ENCODE peak calls at places on chromosomes 6 and 20, in six cellular contexts. W is T-helper 9 cell, V is EH, Q is kidney epithelial cell, R is AML-193, P is glutamatergic neuron. S is an unnamed sample.

GRCh38 chr6:168385380-168385779 is 55.6 kb upstream of the SMOC2 start:
- DNase-seq in W (no peak), V (no peak), Q (no peak), R (no peak), P (no peak), S (no peak)

GRCh38 chr20:38726849-38727601 is 2.7 kb downstream of the SLC32A1 start:
- DNase-seq in W (peak), V (peak), Q (no peak), R (no peak), P (peak), S (no peak)

GRCh38 chr20:63234693-63235398 is 859 bp upstream of the BIRC7 start:
- DNase-seq in W (no peak), V (peak), Q (no peak), R (no peak), P (peak), S (no peak)

GRCh38 chr20:6012166-6012565 is 41.7 kb downstream of the LRRN4 start:
- DNase-seq in W (no peak), V (no peak), Q (no peak), R (no peak), P (no peak), S (no peak)

GRCh38 chr6:25788305-25788922 is 33.9 kb downstream of the SLC17A4 start:
- DNase-seq in W (peak), V (peak), Q (no peak), R (peak), P (peak), S (no peak)

GRCh38 chr6:126063512-126064146 is 77.3 kb downstream of the TRMT11 start:
- DNase-seq in W (no peak), V (peak), Q (peak), R (no peak), P (no peak), S (no peak)

GRCh38 chr6:112298816-112299281 is 44.5 kb upstream of the LAMA4 start:
- DNase-seq in W (no peak), V (peak), Q (peak), R (no peak), P (no peak), S (peak)

GRCh38 chr6:163729127-163729872 is 314.8 kb downstream of the QKI start:
- DNase-seq in W (no peak), V (no peak), Q (no peak), R (no peak), P (no peak), S (no peak)

GRCh38 chr20:57280221-57280620 is 13.8 kb upstream of the BMP7 start:
- DNase-seq in W (no peak), V (no peak), Q (no peak), R (no peak), P (peak), S (no peak)

GRCh38 chr20:5945963-5946362 is 4.4 kb downstream of the TRMT6 start:
- DNase-seq in W (no peak), V (peak), Q (no peak), R (peak), P (no peak), S (peak)

GRCh38 chr20:43957392-43957791 is 42.7 kb downstream of the TOX2 start:
- DNase-seq in W (no peak), V (no peak), Q (no peak), R (no peak), P (no peak), S (no peak)

GRCh38 chr6:134875367-134875766 is 74.5 kb downstream of the ALDH8A1 start:
- DNase-seq in W (no peak), V (peak), Q (no peak), R (no peak), P (no peak), S (no peak)

GRCh38 chr20:32431457-32431856 is 73.3 kb downstream of the ASXL1 start:
- DNase-seq in W (no peak), V (no peak), Q (no peak), R (no peak), P (no peak), S (no peak)

GRCh38 chr6:128508588-128509296 is 11.7 kb downstream of the PTPRK start:
- DNase-seq in W (no peak), V (peak), Q (peak), R (no peak), P (no peak), S (peak)

GRCh38 chr20:59159822-59160740 is 3.5 kb upstream of the ZNF831 start:
- DNase-seq in W (no peak), V (no peak), Q (no peak), R (no peak), P (no peak), S (no peak)

GRCh38 chr6:136791296-136792065 is 796 bp downstream of the MAP3K5 start:
- DNase-seq in W (peak), V (peak), Q (no peak), R (peak), P (peak), S (no peak)

GRCh38 chr20:54708229-54708628 is 232.8 kb downstream of the DOK5 start:
- DNase-seq in W (no peak), V (no peak), Q (no peak), R (no peak), P (no peak), S (no peak)

GRCh38 chr20:20666359-20666758 is 46.1 kb downstream of the RALGAPA2 start:
- DNase-seq in W (no peak), V (no peak), Q (no peak), R (peak), P (no peak), S (no peak)

GRCh38 chr6:167828325-167828956 is 1.7 kb downstream of the AFDN start:
- DNase-seq in W (no peak), V (no peak), Q (no peak), R (no peak), P (no peak), S (no peak)

GRCh38 chr6:44955145-44955544 is 373.0 kb upstream of the RUNX2 start:
- DNase-seq in W (no peak), V (no peak), Q (no peak), R (no peak), P (no peak), S (no peak)

GRCh38 chr6:123022980-123023379 is 26.9 kb downstream of the CLVS2 start:
- DNase-seq in W (no peak), V (no peak), Q (peak), R (no peak), P (no peak), S (no peak)

GRCh38 chr20:54255157-54255556 is 47.3 kb downstream of the PFDN4 start:
- DNase-seq in W (no peak), V (peak), Q (no peak), R (no peak), P (no peak), S (no peak)

GRCh38 chr6:34125939-34126338 is 19.9 kb downstream of the GRM4 start:
- DNase-seq in W (no peak), V (no peak), Q (no peak), R (no peak), P (no peak), S (no peak)

GRCh38 chr6:74605942-74606341 is 599.9 kb downstream of the COL12A1 start:
- DNase-seq in W (no peak), V (no peak), Q (no peak), R (no peak), P (no peak), S (no peak)

GRCh38 chr6:16333580-16333979 is 95.2 kb downstream of the GMPR start:
- DNase-seq in W (no peak), V (peak), Q (no peak), R (no peak), P (no peak), S (peak)

GRCh38 chr20:5786930-5787826 is 37.0 kb downstream of the SHLD1 start:
- DNase-seq in W (no peak), V (peak), Q (no peak), R (no peak), P (no peak), S (no peak)

GRCh38 chr6:108383967-108384366 is 89.1 kb downstream of the AFG1L start:
- DNase-seq in W (no peak), V (peak), Q (no peak), R (no peak), P (no peak), S (peak)

GRCh38 chr20:61807426-61808160 is 258.1 kb downstream of the TAF4 start:
- DNase-seq in W (no peak), V (no peak), Q (no peak), R (no peak), P (peak), S (no peak)

GRCh38 chr20:43653966-43654365 is 12.9 kb upstream of the MYBL2 start:
- DNase-seq in W (no peak), V (no peak), Q (no peak), R (no peak), P (no peak), S (no peak)

GRCh38 chr6:38507173-38507572 is 132.6 kb downstream of the BTBD9 start:
- DNase-seq in W (no peak), V (no peak), Q (no peak), R (no peak), P (no peak), S (no peak)

GRCh38 chr6:53395986-53396385 is 47.2 kb upstream of the ELOVL5 start:
- DNase-seq in W (no peak), V (no peak), Q (no peak), R (no peak), P (no peak), S (no peak)

S was measured in keratinocyte.